ENCODE peak calls at places on chromosomes 2 and 18, in nine cellular contexts. E, K, C, U, D, I, A, L and J are unnamed samples.

GRCh38 chr2:64634338-64635267 is 19.1 kb downstream of the SERTAD2 start:
- DNase-seq in E (no peak), K (no peak), C (peak), U (no peak), D (no peak), I (peak), A (no peak), L (no peak), J (no peak)

GRCh38 chr2:151491496-151491895 is 81.8 kb downstream of the RIF1 start:
- DNase-seq in E (no peak), K (no peak), C (no peak), U (no peak), D (no peak), I (peak), A (no peak), L (no peak), J (no peak)

GRCh38 chr2:3257166-3257565 is 120.5 kb downstream of the EIPR1 start:
- DNase-seq in E (peak), K (peak), C (no peak), U (no peak), D (no peak), I (peak), A (no peak), L (peak), J (peak)

GRCh38 chr2:64420675-64421074 is 33.3 kb upstream of the LGALSL start:
- DNase-seq in E (no peak), K (no peak), C (no peak), U (no peak), D (no peak), I (no peak), A (no peak), L (no peak), J (no peak)

GRCh38 chr18:74525741-74526140 is 8.6 kb upstream of the CNDP1 start:
- DNase-seq in E (no peak), K (no peak), C (no peak), U (no peak), D (no peak), I (no peak), A (no peak), L (no peak), J (no peak)

GRCh38 chr2:167602122-167602521 is 645.3 kb downstream of the STK39 start:
- DNase-seq in E (no peak), K (no peak), C (no peak), U (no peak), D (no peak), I (no peak), A (no peak), L (peak), J (no peak)

GRCh38 chr2:157760949-157761348 is 115.2 kb downstream of the ACVR1 start:
- DNase-seq in E (no peak), K (no peak), C (peak), U (no peak), D (no peak), I (no peak), A (no peak), L (peak), J (no peak)

GRCh38 chr2:38823386-38823785 is 45.4 kb downstream of the GEMIN6 start:
- DNase-seq in E (no peak), K (no peak), C (no peak), U (no peak), D (no peak), I (no peak), A (no peak), L (no peak), J (no peak)

GRCh38 chr2:238847841-238848565 is at the start of gene TWIST2:
- DNase-seq in E (peak), K (peak), C (peak), U (peak), D (peak), I (peak), A (no peak), L (peak), J (peak)

GRCh38 chr2:7812231-7812995 is 869.4 kb upstream of the ID2 start:
- DNase-seq in E (no peak), K (peak), C (no peak), U (no peak), D (no peak), I (peak), A (no peak), L (no peak), J (no peak)

GRCh38 chr2:7813541-7814310 is 868.1 kb upstream of the ID2 start:
- DNase-seq in E (no peak), K (peak), C (no peak), U (no peak), D (no peak), I (peak), A (no peak), L (no peak), J (no peak)

GRCh38 chr2:7811073-7811472 is 870.8 kb upstream of the ID2 start:
- DNase-seq in E (no peak), K (no peak), C (no peak), U (no peak), D (no peak), I (no peak), A (no peak), L (no peak), J (no peak)

GRCh38 chr2:7809640-7810039 is 872.2 kb upstream of the ID2 start:
- DNase-seq in E (no peak), K (no peak), C (peak), U (no peak), D (no peak), I (no peak), A (no peak), L (no peak), J (no peak)
- TF ChIP-seq CTCF in E (peak), K (no peak), C (peak), U (no peak), D (no peak), I (no peak), A (no peak), L (peak), J (no peak)

DNA sequence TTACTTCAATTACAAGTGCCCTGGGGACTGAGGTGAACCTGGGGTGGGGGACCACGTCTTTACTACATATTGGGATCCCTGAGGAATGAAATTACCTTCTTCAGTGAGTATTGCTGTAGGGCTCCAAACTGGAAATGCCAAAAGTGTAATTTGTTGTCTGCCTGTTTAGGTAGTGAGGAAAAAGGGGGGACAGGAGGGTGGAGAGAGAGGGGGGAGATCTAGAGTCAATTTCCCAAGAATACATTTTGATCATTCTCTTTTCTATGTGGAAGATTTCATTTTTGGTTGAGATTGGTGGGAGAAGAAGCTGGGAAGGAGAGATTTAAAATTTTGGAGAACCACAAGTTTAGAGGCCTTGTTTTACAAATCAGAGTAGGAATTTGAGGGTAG is 101.1 kb downstream of the SPTBN1 start:
- DNase-seq in E (no peak), K (no peak), C (no peak), U (no peak), D (no peak), I (no peak), A (no peak), L (no peak), J (no peak)
- H3K4me3 ChIP-seq in E (peak), K (peak), C (no peak), U (peak), D (peak), I (no peak), A (peak), L (peak), J (peak)

DNA sequence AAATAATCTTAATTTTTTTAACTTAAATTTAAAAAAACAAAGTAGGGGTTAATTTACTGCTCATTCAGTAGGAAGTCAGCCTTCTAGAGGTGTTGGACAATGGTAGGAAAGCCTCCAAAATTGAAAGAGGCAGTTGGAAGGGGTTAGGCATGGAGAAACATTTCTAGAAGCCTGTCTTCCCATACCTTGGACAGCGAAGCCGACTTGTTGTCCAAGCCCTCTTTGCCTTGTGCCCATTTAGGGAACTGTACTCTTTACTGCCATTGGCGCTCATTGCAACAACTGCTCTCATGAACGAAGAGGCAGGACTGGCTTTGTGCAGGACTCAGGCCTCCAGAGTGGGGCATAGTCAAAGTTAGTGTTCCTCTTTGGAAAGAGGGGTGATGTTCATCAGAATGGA is 333.3 kb downstream of the HRH4 start:
- DNase-seq in E (no peak), K (no peak), C (no peak), U (no peak), D (no peak), I (peak), A (no peak), L (no peak), J (no peak)
- TF ChIP-seq CTCF in E (no peak), K (no peak), C (no peak), U (no peak), D (no peak), I (no peak), A (no peak), L (no peak), J (no peak)

GRCh38 chr2:171478345-171478744 is 43.9 kb upstream of the CYBRD1 start:
- DNase-seq in E (no peak), K (peak), C (no peak), U (no peak), D (no peak), I (peak), A (no peak), L (no peak), J (no peak)

GRCh38 chr2:171480908-171481307 is 41.4 kb upstream of the CYBRD1 start:
- DNase-seq in E (no peak), K (no peak), C (no peak), U (no peak), D (no peak), I (no peak), A (no peak), L (no peak), J (no peak)

GRCh38 chr2:171475979-171476378 is 42.0 kb downstream of the DCAF17 start:
- DNase-seq in E (no peak), K (no peak), C (no peak), U (peak), D (no peak), I (no peak), A (no peak), L (no peak), J (no peak)

GRCh38 chr2:171482308-171482707 is 40.0 kb upstream of the CYBRD1 start:
- DNase-seq in E (no peak), K (no peak), C (no peak), U (no peak), D (no peak), I (no peak), A (no peak), L (no peak), J (no peak)

GRCh38 chr2:171479154-171479814 is 43.0 kb upstream of the CYBRD1 start:
- DNase-seq in E (no peak), K (peak), C (no peak), U (no peak), D (no peak), I (no peak), A (no peak), L (no peak), J (no peak)
- H3K4me3 ChIP-seq in E (no peak), K (no peak), C (no peak), U (no peak), D (no peak), I (no peak), A (no peak), L (no peak), J (no peak)

DNA sequence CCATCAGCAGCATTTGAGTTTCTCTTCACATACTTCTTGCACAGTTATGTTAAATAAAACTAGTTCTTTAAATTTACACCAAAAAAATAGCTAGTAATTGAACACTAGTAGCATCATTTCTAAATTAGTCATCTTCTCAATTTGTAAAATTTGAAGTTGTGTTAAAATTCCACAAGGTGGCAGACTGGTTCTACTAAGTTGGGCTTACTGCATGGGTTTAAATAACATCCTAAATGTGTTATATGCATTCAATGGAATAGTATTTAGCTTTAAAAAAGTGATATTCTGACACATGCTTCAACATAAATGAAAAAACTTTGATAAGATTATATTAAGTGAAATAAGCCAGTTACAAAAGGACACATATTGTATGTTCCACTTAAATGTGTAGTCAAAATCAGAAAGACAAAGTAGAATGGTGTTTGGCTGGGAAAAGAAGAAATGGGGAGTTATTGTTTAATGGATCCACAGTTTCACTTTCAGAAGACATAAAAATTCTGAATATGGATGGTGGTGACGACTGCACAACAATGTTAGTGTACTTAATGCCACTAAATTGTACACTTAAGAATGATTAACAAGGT is 28.7 kb upstream of the RPRD1A start:
- DNase-seq in E (peak), K (peak), C (peak), U (no peak), D (no peak), I (peak), A (peak), L (peak), J (peak)
- TF ChIP-seq CTCF in E (peak), K (peak), C (peak), U (peak), D (peak), I (peak), A (peak), L (peak), J (peak)

GRCh38 chr18:63261029-63261428 is 58.5 kb downstream of the BCL2 start:
- DNase-seq in E (no peak), K (no peak), C (no peak), U (no peak), D (no peak), I (no peak), A (no peak), L (no peak), J (no peak)

GRCh38 chr18:63260075-63260754 is 59.4 kb downstream of the BCL2 start:
- DNase-seq in E (no peak), K (no peak), C (no peak), U (no peak), D (peak), I (no peak), A (no peak), L (no peak), J (no peak)

GRCh38 chr18:63263444-63263843 is 56.1 kb downstream of the BCL2 start:
- DNase-seq in E (no peak), K (no peak), C (no peak), U (no peak), D (no peak), I (no peak), A (no peak), L (no peak), J (no peak)

GRCh38 chr18:63264871-63265270 is 54.7 kb downstream of the BCL2 start:
- DNase-seq in E (no peak), K (no peak), C (no peak), U (no peak), D (no peak), I (no peak), A (no peak), L (no peak), J (no peak)

DNA sequence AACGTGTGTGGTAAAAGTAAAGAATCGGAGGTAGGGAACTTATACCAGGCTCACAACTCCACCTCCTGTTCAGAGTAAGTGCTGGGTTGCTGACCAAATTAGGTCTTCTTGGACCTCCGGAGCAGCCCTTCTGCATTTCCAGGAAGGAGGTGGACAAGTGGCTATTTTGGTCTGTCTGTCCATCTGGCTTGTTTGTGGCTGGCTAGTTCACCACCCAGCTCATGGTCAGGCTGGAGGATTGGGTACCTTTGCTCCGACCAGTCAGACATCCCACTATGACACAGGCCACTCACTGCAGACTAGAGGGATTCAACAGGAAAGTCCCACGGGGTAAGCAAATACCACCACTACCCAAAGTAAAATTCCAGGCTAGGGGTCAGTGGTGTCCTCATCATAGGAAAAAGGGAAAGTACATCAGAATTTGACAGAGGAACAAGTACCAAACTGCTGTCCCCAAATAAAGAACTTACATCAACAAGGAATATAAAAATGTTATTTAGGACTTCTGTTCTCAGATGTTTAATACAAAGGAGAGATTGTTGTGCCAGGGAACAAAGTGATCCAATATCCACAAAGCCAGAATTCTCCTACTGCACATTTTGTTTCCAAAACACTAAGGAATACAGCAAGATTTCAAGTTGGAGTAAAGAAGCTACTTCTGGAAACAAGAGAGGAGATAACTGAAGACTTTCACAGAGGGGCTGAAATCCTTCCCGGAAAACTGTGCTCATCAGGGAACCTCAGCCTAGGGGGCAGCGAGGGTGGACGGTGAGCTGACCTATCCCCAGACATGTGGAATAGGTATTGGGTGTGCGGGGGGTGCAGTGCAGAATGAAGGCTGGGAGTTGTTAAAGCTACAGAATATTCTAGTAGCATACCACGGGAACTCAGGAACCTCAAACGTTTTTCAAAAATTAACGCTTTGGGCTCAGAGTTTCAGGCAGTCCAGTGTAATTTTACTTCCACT is 56.9 kb downstream of the BCL2 start:
- DNase-seq in E (no peak), K (no peak), C (no peak), U (no peak), D (peak), I (no peak), A (peak), L (no peak), J (no peak)
- H3K4me3 ChIP-seq in E (no peak), K (no peak), C (no peak), U (no peak), D (no peak), I (no peak), A (no peak), L (no peak), J (no peak)